ENCODE peak calls at places on chromosomes 1 and 21, in five cellular contexts. O, R, P, B and H are unnamed samples.
A peak's percentile ranks its signal among the peaks of the same experiment; 100 is the strongest.

GRCh38 chr1:118298397-118298796 is 113.4 kb upstream of the SPAG17 start:
- DNase-seq in O (no peak), R (no peak), P (no peak), B (no peak), H (no peak)

GRCh38 chr1:73065585-73065984 is 783.2 kb upstream of the NEGR1 start:
- DNase-seq in P (no peak), O (no peak), R (no peak), B (no peak), H (no peak)

GRCh38 chr1:84724128-84724860 is 34.0 kb upstream of the SSX2IP start:
- DNase-seq in R (no peak), B (no peak), P (peak; percentile 69), O (no peak), H (no peak)

GRCh38 chr21:44687671-44688070 is 5.7 kb upstream of the KRTAP12-1 start:
- DNase-seq in P (no peak), B (no peak), O (peak; percentile 73), R (no peak), H (no peak)

GRCh38 chr21:44802396-44803153 is 955 bp upstream of the UBE2G2 start:
- DNase-seq in P (no peak), R (no peak), B (no peak), O (no peak), H (no peak)

GRCh38 chr1:202245391-202245790 is 51.8 kb downstream of the LGR6 start:
- DNase-seq in B (no peak), R (no peak), O (peak; percentile 61), P (no peak), H (no peak)

GRCh38 chr1:28329395-28330153 is 734 bp downstream of the MED18 start:
- DNase-seq in O (no peak), B (no peak), P (no peak), R (peak; percentile 20), H (no peak)

GRCh38 chr1:171794085-171794484 is 12.6 kb downstream of the METTL13 start:
- DNase-seq in R (no peak), O (no peak), P (no peak), B (peak; percentile 69), H (no peak)

GRCh38 chr1:67314696-67315095 is 7.0 kb downstream of the IL12RB2 start:
- DNase-seq in O (no peak), B (no peak), P (no peak), R (no peak), H (no peak)

GRCh38 chr1:7404046-7404742 is 366.9 kb upstream of the VAMP3 start:
- DNase-seq in O (peak; percentile 53), R (no peak), B (no peak), P (no peak), H (no peak)

GRCh38 chr1:165408518-165408917 is 36.4 kb downstream of the RXRG start:
- DNase-seq in R (no peak), P (no peak), O (peak; percentile 49), B (peak; percentile 4), H (no peak)

GRCh38 chr1:198937231-198938031 is 298.6 kb downstream of the PTPRC start:
- DNase-seq in R (peak; percentile 31), O (peak; percentile 84), B (peak; percentile 93), P (no peak), H (peak; percentile 82)

GRCh38 chr1:176802316-176802715 is 339.3 kb downstream of the PAPPA2 start:
- DNase-seq in P (no peak), O (no peak), R (no peak), B (no peak), H (no peak)

GRCh38 chr1:93604411-93604810 is 77.2 kb downstream of the BCAR3 start:
- DNase-seq in P (no peak), R (no peak), O (no peak), B (no peak), H (no peak)

GRCh38 chr1:183989078-183989577 is 48.4 kb downstream of the COLGALT2 start:
- DNase-seq in O (no peak), R (no peak), P (no peak), B (peak; percentile 80), H (peak; percentile 37)

GRCh38 chr1:46983825-46984586 is 39.5 kb upstream of the CYP4X1 start:
- DNase-seq in B (no peak), R (no peak), P (no peak), O (no peak), H (no peak)

GRCh38 chr1:218058730-218059129 is 226.4 kb upstream of the RRP15 start:
- DNase-seq in O (no peak), B (no peak), R (no peak), P (no peak), H (no peak)

GRCh38 chr1:111448482-111448917 is 556 bp downstream of the WDR77 start:
- DNase-seq in B (no peak), O (no peak), P (no peak), R (no peak), H (no peak)

GRCh38 chr1:51642739-51643142 is 25.8 kb downstream of the OSBPL9 start:
- DNase-seq in O (no peak), P (no peak), B (peak; percentile 66), R (peak; percentile 86), H (peak; percentile 93)

GRCh38 chr1:222326710-222327036 is 221.2 kb downstream of the HHIPL2 start:
- DNase-seq in B (no peak), P (no peak), O (no peak), R (no peak), H (no peak)

GRCh38 chr1:93710949-93711591 is 29.4 kb upstream of the BCAR3 start:
- DNase-seq in O (no peak), P (no peak), B (no peak), R (no peak), H (no peak)

GRCh38 chr1:23825762-23826522 is 713 bp upstream of the HMGCL start:
- DNase-seq in P (no peak), O (no peak), R (no peak), B (no peak), H (no peak)

GRCh38 chr21:19236209-19236608 is 832.6 kb upstream of the TMPRSS15 start:
- DNase-seq in P (no peak), R (no peak), O (no peak), B (no peak), H (no peak)

GRCh38 chr1:158972841-158973240 is 36.9 kb upstream of the IFI16 start:
- DNase-seq in B (no peak), O (no peak), P (no peak), R (no peak), H (no peak)
- TF ChIP-seq CTCF in B (peak; percentile 11), O (no peak), P (peak; percentile 18), R (no peak), H (no peak)

GRCh38 chr1:78651247-78651646 is 1.6 kb downstream of the IFI44 start:
- DNase-seq in O (no peak), P (no peak), B (no peak), R (no peak), H (no peak)
- H3K4me3 ChIP-seq in O (no peak overlapping the region), P (no peak overlapping the region), B (no peak overlapping the region), R (peak overlapping the region; percentile 1), H (no peak overlapping the region)

DNA sequence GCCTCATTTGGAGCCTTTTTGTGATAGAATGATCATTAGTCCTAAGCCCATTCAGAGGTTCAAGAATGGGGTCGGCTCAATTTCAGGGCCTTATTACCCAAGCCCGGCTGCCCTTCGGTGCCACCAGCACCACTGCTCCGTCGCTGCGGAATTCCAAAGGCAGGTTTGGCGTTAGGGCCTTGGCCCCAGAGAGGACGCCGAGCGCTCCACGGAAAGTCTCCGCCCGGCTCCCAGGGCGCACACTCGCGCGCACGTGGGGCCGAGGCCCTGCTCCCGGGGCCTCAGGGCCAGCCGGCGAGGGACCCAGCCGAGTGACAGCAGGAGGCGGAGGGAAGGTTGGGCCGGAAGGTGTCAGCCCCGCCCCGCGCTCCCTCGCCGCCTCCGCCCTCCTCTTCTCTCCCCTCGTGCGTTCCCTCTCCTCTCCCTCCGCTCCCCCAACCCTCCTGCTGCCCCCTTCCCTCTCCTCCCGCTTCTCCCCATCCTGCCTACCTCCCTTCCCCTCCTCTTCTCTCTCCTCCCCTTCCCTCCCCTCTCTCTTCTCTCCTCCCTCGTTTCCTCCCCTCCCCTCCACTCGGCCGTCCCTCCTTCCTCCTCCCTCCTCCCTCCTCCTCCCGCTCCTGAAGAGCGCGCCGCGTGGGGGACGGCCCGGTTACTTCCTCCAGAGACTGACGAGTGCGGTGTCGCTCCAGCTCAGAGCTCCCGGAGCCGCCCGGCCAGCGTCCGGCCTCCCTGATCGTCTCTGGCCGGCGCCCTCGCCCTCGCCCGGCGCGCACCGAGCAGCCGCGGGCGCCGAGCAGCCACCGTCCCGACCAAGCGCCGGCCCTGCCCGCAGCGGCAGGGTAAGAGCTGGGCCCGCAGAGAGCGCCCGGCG is at the start of gene ETS2:
- DNase-seq in O (peak; percentile 98), P (peak; percentile 71), R (peak; percentile 92), B (no peak), H (peak; percentile 57)
- TF ChIP-seq CTCF in O (no peak), P (no peak), R (no peak), B (no peak), H (peak; percentile 5)

GRCh38 chr1:3529099-3529729 is 74.7 kb downstream of the ARHGEF16 start:
- DNase-seq in R (no peak), B (no peak), P (no peak), O (no peak), H (no peak)
- H3K4me3 ChIP-seq in R (no peak overlapping the region), B (no peak overlapping the region), P (no peak overlapping the region), O (no peak overlapping the region), H (peak overlapping the region; percentile 52)

DNA sequence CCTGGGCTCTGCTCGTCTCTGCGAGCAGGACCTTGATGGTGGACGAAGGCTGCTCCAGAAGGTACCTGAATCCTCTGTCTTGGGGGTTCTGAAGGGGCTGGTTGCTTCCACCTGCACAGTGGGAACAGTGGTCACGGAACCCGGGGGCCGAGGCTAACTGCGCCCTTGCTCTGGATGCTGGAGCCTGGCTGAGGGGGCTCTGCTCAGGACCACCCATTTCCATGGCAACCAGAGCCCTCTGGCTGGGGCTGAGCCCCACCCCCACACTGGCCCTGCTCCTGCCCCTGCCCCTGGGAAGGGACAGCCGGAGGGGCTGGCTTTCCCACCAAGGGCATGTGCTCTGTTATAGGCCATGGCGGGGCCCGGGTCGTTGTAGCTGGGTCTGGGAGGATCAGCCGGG is 462.3 kb downstream of the PTPRU start:
- DNase-seq in B (no peak), R (no peak), O (no peak), P (no peak), H (no peak)
- TF ChIP-seq CTCF in B (no peak), R (no peak), O (no peak), P (no peak), H (no peak)

GRCh38 chr1:1782399-1783221 is 4.3 kb upstream of the NADK start:
- DNase-seq in P (no peak), R (peak; percentile 48), O (peak; percentile 95), B (no peak), H (peak; percentile 8)
- H3K4me3 ChIP-seq in P (peak overlapping the region; percentile 30), R (no peak overlapping the region), O (peak overlapping the region; percentile 7), B (no peak overlapping the region), H (no peak overlapping the region)

DNA sequence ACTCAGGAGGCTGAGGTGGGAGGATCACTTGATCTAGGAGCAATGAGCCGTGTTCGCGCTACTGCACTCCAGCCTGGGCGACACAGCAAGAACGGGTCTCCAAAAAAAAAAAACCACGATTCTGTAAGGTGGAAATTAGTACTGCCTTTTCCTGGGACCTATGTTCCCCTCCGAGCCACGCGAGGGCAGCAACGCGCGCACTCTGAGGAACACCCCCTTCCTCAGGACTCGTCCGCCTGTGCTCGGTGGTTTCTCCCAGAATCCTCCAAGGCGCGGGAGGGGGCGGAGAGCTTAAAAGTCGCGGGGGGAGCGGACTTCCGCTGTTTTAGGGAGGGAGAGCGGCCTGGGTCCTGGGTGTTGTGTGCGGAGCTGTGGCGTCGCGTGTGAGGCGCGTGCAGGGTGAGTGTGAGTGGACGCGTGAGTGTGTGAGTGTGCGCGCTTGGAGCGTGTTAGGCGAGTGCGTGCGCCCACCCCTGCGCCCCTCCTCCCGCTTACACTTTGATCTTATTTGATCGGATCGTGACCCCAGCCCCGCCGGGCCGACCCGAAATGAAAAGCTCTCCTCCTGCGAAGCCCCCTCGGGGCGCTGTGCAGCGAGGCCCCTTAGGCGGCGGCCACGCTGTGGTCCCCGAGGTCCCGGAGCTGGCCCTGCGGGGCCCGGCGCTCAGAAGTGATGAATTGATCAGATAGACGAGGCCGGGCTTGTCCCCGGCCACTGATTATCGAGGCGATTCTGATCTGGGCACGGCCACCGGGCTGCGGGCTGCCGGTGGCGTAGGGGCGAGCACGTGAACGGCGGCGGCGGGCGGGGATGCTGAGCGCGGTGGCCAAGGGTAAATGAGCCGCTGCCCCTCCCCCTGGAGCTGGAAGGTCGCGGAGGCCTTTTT is 9.6 kb downstream of the TMEM167B start:
- DNase-seq in O (peak; percentile 99), R (peak; percentile 97), P (peak; percentile 95), B (peak; percentile 79), H (peak; percentile 89)
- TF ChIP-seq CTCF in O (peak; percentile 12), R (peak; percentile 86), P (peak; percentile 82), B (peak; percentile 86), H (peak; percentile 90)